ENCODE peak calls at places on chromosome 20, in eight cellular contexts. G is tibial artery, Q is A673, E is left ventricle myocardium inferior, Y is heart left ventricle, L is A549, Z is HepG2, U is right lobe of liver. M is an unnamed sample. For H3K4me1, the result is how much of the 10 kb centered on the place peaks cover.

GRCh38 chr20:25042531-25043498 is 15.1 kb downstream of the ACSS1 start:
- DNase-seq in Q (no peak), L (no peak), Y (peak), E (peak), G (peak), Z (no peak), U (no peak), M (peak)

GRCh38 chr20:8267009-8267408 is 134.9 kb downstream of the PLCB1 start:
- DNase-seq in G (no peak), E (no peak), Z (no peak), Q (peak), L (no peak), U (no peak), Y (no peak), M (no peak)

GRCh38 chr20:11379257-11380011 is 538.3 kb upstream of the BTBD3 start:
- DNase-seq in E (no peak), L (no peak), Q (peak), Y (no peak), U (no peak), G (no peak), Z (peak), M (no peak)

GRCh38 chr20:6502219-6502618 is 265.3 kb upstream of the BMP2 start:
- DNase-seq in U (no peak), Y (no peak), Q (no peak), Z (no peak), G (no peak), E (no peak), L (no peak), M (no peak)

GRCh38 chr20:38806855-38807655 is 1.6 kb downstream of the PPP1R16B start:
- DNase-seq in E (no peak), L (no peak), U (no peak), Y (no peak), Z (no peak), Q (no peak), G (no peak), M (no peak)

GRCh38 chr20:58112017-58112781 is 116.3 kb downstream of the ANKRD60 start:
- DNase-seq in E (no peak), Z (no peak), Q (peak), L (peak), U (no peak), G (no peak), Y (no peak), M (no peak)

GRCh38 chr20:3209023-3209945 is at the start of gene ITPA:
- DNase-seq in Y (peak), U (peak), G (peak), Q (peak), L (peak), Z (peak), E (peak), M (peak)

GRCh38 chr20:598133-598881 is 11.8 kb downstream of the TCF15 start:
- DNase-seq in U (no peak), G (no peak), E (peak), Q (no peak), Y (peak), Z (no peak), L (no peak), M (no peak)

GRCh38 chr20:3766832-3767433 is 620 bp downstream of the ADISSP start:
- DNase-seq in E (no peak), Y (no peak), G (no peak), Z (no peak), L (no peak), Q (no peak), U (no peak), M (peak)

GRCh38 chr20:316316-317068 is 8.9 kb upstream of the SOX12 start:
- DNase-seq in Q (no peak), Y (no peak), Z (no peak), G (no peak), U (no peak), L (no peak), E (no peak), M (no peak)

GRCh38 chr20:46255440-46256104 is 52.7 kb downstream of the CDH22 start:
- DNase-seq in U (peak), L (peak), Y (peak), Q (peak), Z (peak), E (peak), G (peak), M (peak)

GRCh38 chr20:51801220-51801991 is 915 bp downstream of the SALL4 start:
- DNase-seq in Y (no peak), L (peak), G (no peak), Q (peak), Z (no peak), U (no peak), E (no peak), M (no peak)
- H3K4me1 ChIP-seq in Y (under half), L (under half), G (under half), Q (under half), Z (half or more), U (under half), E (under half), M (under half)

GRCh38 chr20:59455392-59456341 is 148.7 kb upstream of the PHACTR3 start:
- DNase-seq in Q (peak), E (peak), L (peak), U (no peak), Z (no peak), Y (peak), G (no peak), M (peak)
- H3K4me3 ChIP-seq in Q (no peak), E (no peak), L (no peak), U (no peak), Z (no peak), Y (no peak), G (no peak), M (no peak)

DNA sequence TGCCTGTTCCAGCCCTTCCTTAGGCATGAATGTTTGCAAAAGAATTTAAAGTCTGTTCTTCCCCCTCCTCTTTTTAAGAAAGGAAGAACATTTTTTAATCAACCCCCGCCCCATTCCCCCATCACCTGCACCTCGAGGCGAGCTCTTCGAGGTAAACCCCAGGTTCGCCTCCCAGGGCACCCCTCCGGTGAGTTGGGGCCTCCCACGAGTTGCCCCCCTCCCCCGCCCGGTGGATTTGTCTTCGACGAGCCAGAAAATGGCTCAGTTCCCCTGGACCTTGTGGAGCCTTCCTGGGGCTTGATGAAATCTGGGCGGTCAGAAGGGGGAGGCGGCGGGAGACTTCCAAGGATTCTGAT is 256 bp upstream of the OVOL2 start:
- DNase-seq in E (no peak), L (no peak), G (no peak), Q (no peak), U (no peak), Y (no peak), Z (no peak), M (no peak)
- H3K27ac ChIP-seq in E (no peak), L (no peak), G (no peak), Q (no peak), U (no peak), Y (no peak), Z (no peak), M (no peak)

DNA sequence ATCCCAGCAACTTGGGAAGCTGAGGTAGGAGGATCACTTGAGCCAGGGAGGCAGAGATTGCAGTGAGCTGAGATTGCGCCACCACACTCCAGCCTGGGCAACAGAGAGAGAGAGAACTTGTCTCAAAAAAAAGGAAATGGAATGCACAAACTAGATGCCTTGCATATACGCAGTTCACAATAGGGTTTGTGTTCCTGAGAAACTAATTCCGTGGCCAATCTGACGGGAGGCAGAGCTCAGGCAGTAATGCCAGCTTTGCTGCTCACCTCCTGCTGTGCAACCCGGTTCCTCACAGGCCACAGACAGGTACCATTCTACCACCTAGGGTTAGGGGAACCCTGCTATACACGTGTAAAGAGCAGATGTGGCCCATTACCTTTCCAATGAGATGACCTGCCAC is 1.4 kb downstream of the CDK5RAP1 start:
- DNase-seq in G (no peak), Z (peak), E (no peak), L (no peak), U (no peak), Q (no peak), Y (no peak), M (no peak)
- H3K4me1 ChIP-seq in G (under half), Z (under half), E (under half), L (under half), U (under half), Q (under half), Y (under half), M (under half)

GRCh38 chr20:43188234-43188653 is 1.5 kb downstream of the PTPRT start:
- DNase-seq in U (no peak), Z (no peak), L (no peak), G (no peak), Y (no peak), E (no peak), Q (no peak), M (no peak)
- H3K4me3 ChIP-seq in U (no peak), Z (no peak), L (no peak), G (peak), Y (no peak), E (peak), Q (no peak), M (no peak)

DNA sequence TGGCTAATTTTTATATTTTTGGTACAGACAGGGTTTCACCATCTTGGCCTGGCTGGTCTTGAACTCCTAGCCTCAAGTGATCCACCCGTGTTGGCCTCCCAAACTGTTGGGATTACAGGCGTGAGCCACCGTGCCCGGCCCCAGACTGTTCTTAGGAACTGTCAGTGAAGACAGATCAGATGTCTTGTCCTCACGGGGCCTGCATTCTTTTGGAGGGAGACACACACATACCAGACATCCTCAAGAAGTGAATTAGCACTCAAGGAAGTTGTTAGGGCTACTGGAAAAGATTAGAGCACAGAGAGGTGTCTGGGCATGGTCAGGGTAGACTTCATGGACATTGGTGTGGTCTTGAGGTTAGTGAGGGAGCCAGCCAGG is 10.3 kb upstream of the LPIN3 start:
- DNase-seq in G (no peak), Z (no peak), L (no peak), U (no peak), E (no peak), Y (no peak), Q (no peak), M (no peak)
- H3K27ac ChIP-seq in G (peak), Z (no peak), L (peak), U (no peak), E (peak), Y (peak), Q (no peak), M (no peak)

GRCh38 chr20:23143986-23144695 is 58.0 kb upstream of the CD93 start:
- DNase-seq in L (no peak), G (peak), Q (no peak), Z (no peak), U (peak), Y (no peak), E (no peak), M (no peak)
- H3K4me1 ChIP-seq in L (under half), G (under half), Q (under half), Z (under half), U (under half), Y (under half), E (half or more), M (under half)

DNA sequence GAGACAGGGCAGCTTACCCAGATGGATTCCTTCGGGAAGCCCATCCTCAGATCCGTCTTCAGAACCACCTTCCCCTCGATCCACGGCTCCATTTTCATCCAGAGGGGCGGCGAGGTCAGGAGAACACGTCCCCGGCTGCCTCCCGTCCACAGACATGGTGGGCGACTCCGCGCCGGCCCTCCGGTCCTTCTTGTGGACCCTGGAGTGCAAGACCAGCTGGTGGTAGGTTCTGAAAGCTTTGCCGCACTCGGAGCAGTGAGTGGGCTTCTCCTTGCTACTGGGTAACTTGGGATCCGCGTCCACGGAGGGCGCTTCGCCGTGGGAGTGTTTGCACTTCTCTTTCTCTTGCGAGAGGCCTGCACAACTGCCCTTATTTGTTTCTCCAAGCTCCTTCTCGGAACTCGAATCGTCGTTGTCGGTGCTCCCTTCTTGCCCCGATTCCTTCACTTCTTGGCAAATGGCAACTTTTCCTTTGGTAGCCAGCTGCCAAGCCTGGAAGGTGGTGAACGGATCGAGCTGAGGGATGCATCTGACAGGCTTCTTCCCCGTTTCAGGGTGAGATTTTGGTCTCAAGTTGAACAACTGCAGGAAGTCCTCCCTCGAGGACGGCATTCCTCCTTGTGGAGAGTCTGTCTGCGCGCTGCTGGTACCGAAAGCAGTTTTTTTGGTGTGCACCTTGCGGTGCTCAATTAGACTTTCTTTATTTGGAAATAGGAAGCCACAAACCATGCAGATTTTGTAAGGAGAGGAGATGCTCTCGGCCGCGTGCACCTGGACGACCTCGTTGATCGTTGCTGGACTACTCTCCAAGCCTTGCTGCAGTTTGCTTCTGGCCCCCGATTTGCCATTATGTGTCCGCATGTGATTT is 12.0 kb downstream of the ZNF217 start:
- DNase-seq in E (no peak), G (peak), Z (no peak), Y (no peak), Q (no peak), U (no peak), L (no peak), M (no peak)
- H3K4me3 ChIP-seq in E (no peak), G (no peak), Z (peak), Y (peak), Q (no peak), U (no peak), L (no peak), M (no peak)